ENCODE peak calls at places on chromosomes 3 and 15, in four cellular contexts. F is GM12878, L is H1, Q is K562. C is an unnamed sample.

GRCh38 chr3:126364130-126364695 is 7.0 kb upstream of the KLF15 start:
- DNase-seq in F (no peak), L (no peak), Q (no peak), C (no peak)

GRCh38 chr15:47673343-47673761 is 44.0 kb upstream of the SEMA6D start:
- DNase-seq in F (no peak), L (no peak), Q (no peak), C (no peak)

GRCh38 chr3:51684971-51685751 is 14.1 kb downstream of the TEX264 start:
- DNase-seq in F (no peak), L (no peak), Q (peak), C (no peak)

GRCh38 chr3:192887047-192887446 is 30.6 kb downstream of the MB21D2 start:
- DNase-seq in F (no peak), L (no peak), Q (no peak), C (peak)

GRCh38 chr15:40337597-40337996 is 3.1 kb downstream of the CCDC9B start:
- DNase-seq in F (no peak), L (no peak), Q (no peak), C (no peak)

GRCh38 chr15:31004220-31004733 is 12.8 kb upstream of the MTMR10 start:
- DNase-seq in F (peak), L (no peak), Q (no peak), C (no peak)

GRCh38 chr3:169146866-169147245 is 516.7 kb downstream of the MECOM start:
- DNase-seq in F (no peak), L (no peak), Q (peak), C (no peak)

GRCh38 chr3:110126065-110126464 is 788.7 kb upstream of the DPPA4 start:
- DNase-seq in F (no peak), L (no peak), Q (no peak), C (no peak)

GRCh38 chr3:14522768-14523167 is 17.4 kb downstream of the GRIP2 start:
- DNase-seq in F (no peak), L (no peak), Q (no peak), C (no peak)

GRCh38 chr3:143427626-143428025 is 308.1 kb downstream of the CHST2 start:
- DNase-seq in F (no peak), L (no peak), Q (no peak), C (no peak)

GRCh38 chr3:129276385-129276784 is 2.3 kb upstream of the HMCES start:
- DNase-seq in F (peak), L (no peak), Q (no peak), C (no peak)

GRCh38 chr3:142086581-142087090 is 62.7 kb downstream of the TFDP2 start:
- DNase-seq in F (no peak), L (no peak), Q (no peak), C (no peak)

GRCh38 chr3:140164156-140164555 is 229.2 kb downstream of the CLSTN2 start:
- DNase-seq in F (no peak), L (no peak), Q (no peak), C (no peak)

GRCh38 chr3:32500880-32501784 is 1.5 kb downstream of the CMTM6 start:
- DNase-seq in F (no peak), L (no peak), Q (peak), C (no peak)

GRCh38 chr15:76460871-76461270 is 124.3 kb downstream of the ISL2 start:
- DNase-seq in F (no peak), L (no peak), Q (no peak), C (no peak)

GRCh38 chr3:107285197-107285596 is 92.0 kb upstream of the CCDC54 start:
- DNase-seq in F (no peak), L (peak), Q (no peak), C (no peak)

GRCh38 chr3:70614111-70614510 is 301.7 kb upstream of the MDFIC2 start:
- DNase-seq in F (no peak), L (no peak), Q (no peak), C (no peak)

GRCh38 chr3:101193957-101194356 is 126.4 kb downstream of the IMPG2 start:
- DNase-seq in F (no peak), L (no peak), Q (no peak), C (no peak)

GRCh38 chr15:85927936-85928537 is 133.3 kb upstream of the KLHL25 start:
- DNase-seq in F (no peak), L (no peak), Q (no peak), C (no peak)

GRCh38 chr3:127149621-127150310 is 43.2 kb upstream of the PRR23E start:
- DNase-seq in F (no peak), L (no peak), Q (no peak), C (no peak)

GRCh38 chr3:71026634-71027578 is 556.6 kb downstream of the FOXP1 start:
- DNase-seq in F (no peak), L (no peak), Q (no peak), C (no peak)

GRCh38 chr3:141858312-141858711 is 18.1 kb upstream of the ATP1B3 start:
- DNase-seq in F (no peak), L (no peak), Q (peak), C (no peak)

GRCh38 chr3:48685603-48686511 is at the start of gene NCKIPSD:
- DNase-seq in F (peak), L (no peak), Q (peak), C (peak)

GRCh38 chr15:75725021-75725718 is 12.5 kb upstream of the CSPG4 start:
- DNase-seq in F (no peak), L (no peak), Q (peak), C (no peak)

GRCh38 chr3:172516318-172517214 is 6.7 kb downstream of the TNFSF10 start:
- DNase-seq in F (no peak), L (no peak), Q (no peak), C (no peak)

GRCh38 chr3:94083261-94083660 is 20.4 kb downstream of the NSUN3 start:
- DNase-seq in F (no peak), L (no peak), Q (no peak), C (no peak)

GRCh38 chr3:197354195-197355059 is 56.0 kb upstream of the DLG1 start:
- DNase-seq in F (peak), L (no peak), Q (no peak), C (no peak)

GRCh38 chr3:156307704-156308103 is 187.3 kb downstream of the KCNAB1 start:
- DNase-seq in F (no peak), L (no peak), Q (no peak), C (no peak)

GRCh38 chr3:32551087-32551486 is 19.6 kb downstream of the DYNC1LI1 start:
- DNase-seq in F (no peak), L (no peak), Q (no peak), C (no peak)

GRCh38 chr3:153315781-153316180 is 153.8 kb downstream of the RAP2B start:
- DNase-seq in F (no peak), L (no peak), Q (no peak), C (no peak)

GRCh38 chr15:45670061-45670460 is 35.2 kb downstream of the SQOR start:
- DNase-seq in F (no peak), L (no peak), Q (no peak), C (no peak)
- TF ChIP-seq EGR1 in F (no peak), L (no peak), Q (no peak), C (no peak)

GRCh38 chr3:195102609-195103467 is 168.1 kb downstream of the XXYLT1 start:
- DNase-seq in F (no peak), L (no peak), Q (peak), C (peak)
- TF ChIP-seq EGR1 in F (no peak), L (no peak), Q (no peak), C (no peak)

DNA sequence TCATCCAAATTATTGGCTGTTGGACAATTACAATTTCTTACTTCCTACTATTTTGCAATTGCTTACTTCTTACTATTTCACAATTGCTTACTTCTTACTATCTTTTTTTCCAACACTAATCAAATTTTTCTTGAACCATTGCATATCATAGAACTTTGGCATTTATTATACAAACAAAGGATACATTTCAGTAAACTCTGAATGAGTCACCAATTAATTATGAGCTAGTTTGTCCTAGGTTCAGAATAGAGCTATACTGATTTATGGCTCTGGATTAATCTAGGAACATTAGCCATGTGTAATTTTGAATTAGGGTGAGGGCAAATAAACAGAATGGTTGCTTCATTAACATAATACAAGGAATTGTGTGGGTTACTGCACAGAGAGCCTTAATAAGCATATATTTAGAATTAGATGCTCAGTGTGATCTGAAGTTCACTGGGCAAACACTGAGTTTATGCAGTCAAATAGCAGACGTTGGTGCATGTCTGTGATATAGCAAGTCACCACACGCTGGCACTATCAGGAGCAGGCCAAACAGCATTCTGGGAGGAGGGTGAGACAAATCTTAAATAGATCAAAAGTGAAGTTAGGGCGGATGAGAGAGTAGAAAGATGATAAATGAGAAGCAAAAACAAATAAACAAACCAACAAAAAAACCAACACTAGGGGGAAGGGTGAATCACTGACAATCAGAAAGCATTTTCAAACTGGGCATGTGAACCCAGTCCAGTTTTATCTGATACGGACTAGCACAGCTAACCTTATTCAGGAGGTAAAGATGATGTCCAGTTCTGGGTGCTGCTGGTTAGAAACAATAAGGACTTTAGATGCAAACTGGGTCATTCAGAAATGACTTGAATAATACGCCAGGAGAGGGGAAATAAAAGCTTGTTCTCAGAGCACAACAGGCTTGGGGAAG is 21.4 kb downstream of the GABRR3 start:
- DNase-seq in F (no peak), L (no peak), Q (no peak), C (no peak)
- TF ChIP-seq EGR1 in F (no peak), L (no peak), Q (no peak), C (no peak)

GRCh38 chr3:187012609-187013051 is 82.3 kb downstream of the ST6GAL1 start:
- DNase-seq in F (no peak), L (no peak), Q (no peak), C (no peak)

GRCh38 chr3:187015903-187016638 is 85.7 kb downstream of the ST6GAL1 start:
- DNase-seq in F (peak), L (no peak), Q (no peak), C (no peak)

GRCh38 chr3:187011915-187012314 is 81.6 kb downstream of the ST6GAL1 start:
- DNase-seq in F (no peak), L (no peak), Q (no peak), C (no peak)

GRCh38 chr3:187014417-187014864 is 84.1 kb downstream of the ST6GAL1 start:
- DNase-seq in F (no peak), L (no peak), Q (no peak), C (no peak)

DNA sequence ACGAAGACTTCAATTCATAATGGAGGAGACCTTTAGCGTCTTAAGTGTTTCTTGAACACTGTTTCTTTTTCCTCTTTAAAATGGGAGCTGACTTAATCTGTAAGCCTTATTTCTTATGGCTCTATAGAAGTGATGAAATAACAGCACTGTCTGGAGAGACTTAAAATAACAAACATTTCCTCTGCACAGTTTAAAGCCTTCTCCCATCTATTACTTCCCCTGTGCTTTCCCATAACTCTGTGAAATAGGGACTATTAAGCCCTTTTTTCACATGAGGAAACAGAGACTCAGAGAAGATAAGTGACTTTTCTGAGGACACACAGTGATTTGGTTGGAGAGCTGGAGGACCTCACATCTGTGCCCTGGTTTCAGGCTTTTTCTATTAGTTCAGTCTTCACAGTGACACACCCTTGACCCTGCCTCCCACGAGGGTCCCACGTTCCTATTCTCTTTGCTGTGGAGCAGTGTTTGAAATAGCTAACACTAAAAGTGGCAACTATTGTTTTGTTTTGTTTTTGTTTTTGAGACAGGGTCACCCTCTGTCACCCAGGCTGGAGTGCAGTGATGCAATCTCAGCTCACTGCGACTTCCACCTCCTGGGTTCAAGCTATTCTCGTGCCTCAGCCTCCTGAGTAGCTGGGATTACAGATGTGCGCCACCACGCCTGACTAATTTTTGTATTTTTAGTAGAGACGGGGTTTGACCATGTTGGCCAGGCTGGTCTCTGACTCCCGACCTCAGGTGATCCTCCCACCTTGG is 82.9 kb downstream of the ST6GAL1 start:
- DNase-seq in F (no peak), L (no peak), Q (no peak), C (no peak)
- TF ChIP-seq EGR1 in F (no peak), L (no peak), Q (no peak), C (no peak)

GRCh38 chr3:194571491-194571941 is 61.7 kb downstream of the TMEM44 start:
- DNase-seq in F (no peak), L (no peak), Q (no peak), C (no peak)

GRCh38 chr3:194570898-194571297 is 62.3 kb downstream of the TMEM44 start:
- DNase-seq in F (no peak), L (no peak), Q (no peak), C (no peak)

GRCh38 chr3:194573680-194574437 is 59.4 kb downstream of the TMEM44 start:
- DNase-seq in F (no peak), L (no peak), Q (peak), C (no peak)

GRCh38 chr3:194572944-194573491 is 60.2 kb downstream of the TMEM44 start:
- DNase-seq in F (no peak), L (no peak), Q (no peak), C (no peak)

DNA sequence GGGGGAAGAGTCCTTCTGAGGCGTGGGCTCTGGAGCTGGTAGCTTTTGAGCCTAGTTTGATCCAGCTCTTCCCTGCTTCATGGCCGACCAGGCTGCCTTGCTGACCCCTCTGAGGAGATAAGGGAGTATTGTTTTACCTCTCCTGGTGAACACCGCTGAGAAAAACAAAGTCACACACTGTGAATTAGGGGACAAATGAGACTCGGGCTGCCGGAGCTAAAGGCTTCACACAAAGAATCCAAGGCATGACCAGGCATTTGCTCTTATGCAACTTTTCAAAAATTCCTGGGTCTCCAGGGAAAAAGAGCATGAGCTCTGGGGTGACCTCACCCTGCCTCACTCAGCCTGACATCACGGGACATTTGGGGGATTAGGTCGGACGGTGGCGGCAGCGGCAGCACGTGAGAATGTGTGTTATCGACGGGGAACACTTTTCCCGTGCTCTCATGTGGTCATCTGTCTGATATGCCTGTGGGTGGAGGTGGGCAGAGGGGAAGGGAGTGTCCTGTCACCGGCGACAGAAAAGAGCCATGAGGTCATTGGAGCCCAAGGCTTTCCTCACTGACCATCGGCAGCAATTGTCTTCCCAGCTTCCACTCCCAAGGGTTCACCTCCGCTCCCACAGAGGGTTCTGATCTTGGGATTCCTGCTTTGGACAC is 61.0 kb downstream of the TMEM44 start:
- DNase-seq in F (no peak), L (no peak), Q (peak), C (no peak)
- TF ChIP-seq EGR1 in F (no peak), L (no peak), Q (peak), C (no peak)

GRCh38 chr3:66997560-66998074 is 490 bp upstream of the KBTBD8 start:
- DNase-seq in F (no peak), L (no peak), Q (peak), C (no peak)
- TF ChIP-seq EGR1 in F (no peak), L (no peak), Q (no peak), C (no peak)

DNA sequence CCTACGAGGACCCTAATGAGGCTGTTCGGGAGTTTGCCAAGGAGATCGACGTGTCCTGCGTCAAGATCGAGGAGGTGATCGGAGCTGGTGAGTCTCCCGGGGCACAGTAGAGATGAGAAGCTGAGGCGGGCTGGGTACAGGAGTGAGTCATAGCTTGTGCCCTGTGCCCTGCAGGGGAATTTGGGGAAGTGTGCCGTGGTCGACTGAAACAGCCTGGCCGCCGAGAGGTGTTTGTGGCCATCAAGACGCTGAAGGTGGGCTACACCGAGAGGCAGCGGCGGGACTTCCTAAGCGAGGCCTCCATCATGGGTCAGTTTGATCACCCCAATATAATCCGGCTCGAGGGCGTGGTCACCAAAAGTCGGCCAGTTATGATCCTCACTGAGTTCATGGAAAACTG is 17.9 kb downstream of the EPHB3 start:
- DNase-seq in F (no peak), L (no peak), Q (no peak), C (no peak)
- TF ChIP-seq EGR1 in F (no peak), L (no peak), Q (no peak), C (no peak)